ENCODE peak calls at places on chromosomes 3 and 15, in six cellular contexts. F, D, P, U, B and R are unnamed samples.

GRCh38 chr15:44328135-44328534 is 39.6 kb downstream of the GOLM2 start:
- DNase-seq in F (no peak), D (no peak), B (no peak), U (no peak), P (no peak), R (no peak)

GRCh38 chr15:96428742-96429141 is 98.2 kb downstream of the NR2F2 start:
- DNase-seq in U (no peak), D (peak; percentile 96), F (no peak), B (no peak), P (no peak), R (no peak)

GRCh38 chr3:29697989-29698388 is 417.1 kb downstream of the RBMS3 start:
- DNase-seq in U (no peak), P (no peak), D (peak; percentile 58), F (no peak), B (no peak), R (no peak)

GRCh38 chr3:134804508-134805480 is 9.7 kb downstream of the EPHB1 start:
- DNase-seq in P (no peak), U (no peak), B (no peak), D (no peak), F (no peak), R (no peak)

GRCh38 chr3:59251899-59252298 is 202.1 kb upstream of the CFAP20DC start:
- DNase-seq in D (peak; percentile 20), P (no peak), U (no peak), B (no peak), F (no peak), R (no peak)

GRCh38 chr3:23175361-23176073 is 27.6 kb upstream of the UBE2E2 start:
- DNase-seq in D (no peak), U (no peak), B (no peak), P (no peak), F (no peak), R (no peak)

GRCh38 chr15:90067953-90068613 is 34.2 kb downstream of the IDH2 start:
- DNase-seq in U (no peak), F (no peak), P (no peak), D (no peak), B (no peak), R (no peak)

GRCh38 chr15:57591822-57592367 is at the start of gene MYZAP:
- DNase-seq in P (peak; percentile 36), D (no peak), U (peak; percentile 76), B (no peak), F (peak; percentile 77), R (no peak)

GRCh38 chr3:13579089-13579488 is 30.2 kb downstream of the FBLN2 start:
- DNase-seq in D (peak; percentile 92), B (no peak), F (no peak), U (no peak), P (no peak), R (no peak)

GRCh38 chr3:197603317-197603933 is 47.7 kb upstream of the BDH1 start:
- DNase-seq in B (no peak), U (no peak), D (no peak), F (no peak), P (no peak), R (no peak)

GRCh38 chr15:81038975-81039607 is 38.4 kb downstream of the TLNRD1 start:
- DNase-seq in F (no peak), B (no peak), P (no peak), D (no peak), U (no peak), R (no peak)
- H3K9ac ChIP-seq in F (no peak overlapping the region), B (no peak overlapping the region), P (no peak overlapping the region), D (no peak overlapping the region), U (no peak overlapping the region), R (no peak overlapping the region)

GRCh38 chr3:124829819-124830554 is 57.2 kb downstream of the ITGB5 start:
- DNase-seq in B (no peak), P (no peak), U (no peak), D (no peak), F (no peak), R (no peak)

GRCh38 chr3:124824286-124824915 is 62.8 kb downstream of the ITGB5 start:
- DNase-seq in D (peak; percentile 24), B (no peak), F (no peak), P (no peak), U (no peak), R (no peak)

GRCh38 chr3:124829175-124829818 is 57.9 kb downstream of the ITGB5 start:
- DNase-seq in B (no peak), F (no peak), D (no peak), P (no peak), U (no peak), R (no peak)

GRCh38 chr3:124823648-124824047 is 63.5 kb downstream of the ITGB5 start:
- DNase-seq in B (no peak), D (no peak), P (no peak), F (no peak), U (no peak), R (no peak)

DNA sequence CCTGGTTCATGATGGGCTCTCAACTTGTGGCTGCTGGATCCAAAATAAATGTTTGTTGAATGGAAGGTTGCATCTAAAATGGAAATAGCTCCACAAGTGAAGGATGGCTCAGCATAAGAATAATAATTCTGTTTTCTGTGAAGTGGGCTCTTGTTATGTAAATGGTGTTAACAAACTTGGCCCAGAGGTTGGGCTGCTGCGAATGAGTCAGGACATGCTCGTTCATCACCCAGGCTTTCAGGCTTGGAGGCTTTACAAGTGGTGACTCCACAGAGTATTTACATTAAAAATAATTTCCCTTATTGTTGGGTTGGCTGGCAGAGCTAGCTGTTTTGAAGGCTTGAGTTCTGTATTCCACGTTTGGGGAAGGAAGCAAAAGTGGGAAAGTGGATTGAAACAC is 60.5 kb downstream of the ITGB5 start:
- DNase-seq in P (no peak), F (peak; percentile 72), B (no peak), D (peak; percentile 93), U (no peak), R (no peak)
- H3K9ac ChIP-seq in P (no peak overlapping the region), F (no peak overlapping the region), B (no peak overlapping the region), D (no peak overlapping the region), U (no peak overlapping the region), R (no peak overlapping the region)

GRCh38 chr3:10988991-10989484 is 3.5 kb upstream of the SLC6A1 start:
- DNase-seq in F (no peak), D (no peak), B (no peak), P (no peak), U (no peak), R (no peak)

GRCh38 chr3:10986592-10986991 is 6.0 kb upstream of the SLC6A1 start:
- DNase-seq in D (no peak), P (no peak), B (no peak), F (no peak), U (no peak), R (no peak)

GRCh38 chr3:10985181-10985580 is 7.4 kb upstream of the SLC6A1 start:
- DNase-seq in P (no peak), D (no peak), U (no peak), B (no peak), F (no peak), R (no peak)

GRCh38 chr3:10984371-10984896 is 8.1 kb upstream of the SLC6A1 start:
- DNase-seq in U (no peak), F (no peak), P (no peak), D (no peak), B (no peak), R (no peak)

GRCh38 chr3:10988003-10988402 is 4.5 kb upstream of the SLC6A1 start:
- DNase-seq in D (no peak), P (no peak), U (no peak), F (no peak), B (no peak), R (no peak)
- H3K9ac ChIP-seq in D (no peak overlapping the region), P (no peak overlapping the region), U (no peak overlapping the region), F (no peak overlapping the region), B (no peak overlapping the region), R (no peak overlapping the region)

GRCh38 chr3:194212869-194213320 is 76.9 kb downstream of the HES1 start:
- DNase-seq in F (peak; percentile 87), P (peak; percentile 50), D (no peak), U (peak; percentile 84), B (no peak), R (peak; percentile 73)

GRCh38 chr3:194206375-194206774 is 70.4 kb downstream of the HES1 start:
- DNase-seq in P (no peak), B (no peak), D (peak; percentile 2), F (no peak), U (no peak), R (no peak)

GRCh38 chr3:194215392-194215791 is 79.4 kb downstream of the HES1 start:
- DNase-seq in U (no peak), P (no peak), F (no peak), B (no peak), D (no peak), R (no peak)

GRCh38 chr3:194208701-194209100 is 72.8 kb downstream of the HES1 start:
- DNase-seq in F (no peak), D (no peak), U (no peak), P (no peak), B (no peak), R (no peak)

DNA sequence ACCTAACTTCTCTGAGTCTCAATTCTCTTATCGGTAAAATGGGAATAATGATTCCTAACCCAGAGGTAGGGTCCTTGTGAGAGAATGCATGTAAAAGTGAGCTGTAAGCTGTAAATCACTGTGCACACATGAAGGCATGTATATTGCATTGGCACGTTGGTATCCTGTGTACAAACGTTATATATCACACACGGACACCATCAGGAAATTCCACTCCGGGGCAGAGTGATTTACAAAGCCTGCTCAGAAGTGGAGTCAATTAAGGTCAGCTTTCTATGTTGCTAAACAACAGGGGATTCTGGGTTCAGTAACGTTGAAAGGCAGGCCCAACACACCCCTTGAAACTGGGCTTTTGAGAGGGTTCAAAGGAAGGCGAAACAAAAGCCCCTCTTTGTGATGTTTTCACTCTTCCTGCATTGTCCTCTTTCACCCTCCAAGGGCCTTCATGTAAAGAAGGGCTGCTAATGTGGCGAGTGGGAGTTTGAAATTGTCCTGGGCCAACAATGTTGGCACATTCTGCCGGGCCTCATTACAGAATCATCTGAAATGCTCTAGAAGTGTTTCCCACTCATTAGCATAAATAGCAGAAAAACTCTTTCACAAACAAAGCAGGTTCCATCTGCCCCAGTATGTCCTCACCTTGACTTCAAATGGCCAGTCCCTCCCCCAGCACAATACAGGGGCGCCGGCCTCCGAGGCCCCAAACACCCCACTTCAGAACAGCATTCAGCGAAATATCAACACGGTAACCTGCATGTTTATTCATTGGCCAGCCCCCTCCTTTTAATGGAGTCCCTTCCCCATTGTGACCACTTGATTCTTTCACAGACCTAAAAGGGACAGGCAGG is 76.3 kb downstream of the HES1 start:
- DNase-seq in F (no peak), U (peak; percentile 91), D (no peak), P (peak; percentile 81), B (no peak), R (no peak)
- H3K9ac ChIP-seq in F (peak overlapping the region; percentile 26), U (no peak overlapping the region), D (no peak overlapping the region), P (no peak overlapping the region), B (no peak overlapping the region), R (no peak overlapping the region)

DNA sequence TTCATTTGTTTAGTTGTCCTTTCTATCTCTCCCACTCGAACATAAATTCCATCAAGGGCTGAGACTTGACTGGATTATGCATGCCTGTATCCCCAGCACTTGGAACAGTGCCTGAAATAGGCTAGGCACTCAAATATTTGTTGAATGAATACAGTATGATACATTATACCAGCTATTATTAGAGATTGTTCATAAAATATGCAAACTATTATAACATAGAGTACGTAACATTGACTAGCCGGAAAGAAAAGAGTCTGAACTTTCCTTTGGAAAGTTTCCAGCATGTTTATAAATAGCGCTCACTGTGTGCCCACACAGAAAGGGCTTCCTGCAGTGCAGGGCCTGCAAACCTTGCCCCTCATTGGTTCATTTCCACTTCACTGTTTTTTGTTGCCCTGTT is 27.3 kb upstream of the SNTN start:
- DNase-seq in U (no peak), P (no peak), D (peak; percentile 89), B (no peak), F (no peak), R (no peak)
- H3K9ac ChIP-seq in U (no peak overlapping the region), P (no peak overlapping the region), D (no peak overlapping the region), B (no peak overlapping the region), F (no peak overlapping the region), R (no peak overlapping the region)